ENCODE peak calls at places on chromosomes 3 and 15, in eight cellular contexts. One of them, this sample, is unnamed.

GRCh38 chr15:34214135-34214534 is 4.2 kb upstream of the KATNBL1 start:
- DNase-seq in heart right ventricle: no peak
- DNase-seq in gastrocnemius medialis: no peak
- DNase-seq in CD4-positive, CD25-positive, alpha-beta regulatory T cell: no peak
- DNase-seq in A549: no peak
- DNase-seq in thyroid gland: no peak
- DNase-seq in aorta: no peak
- DNase-seq in stomach: no peak
- DNase-seq in this sample: no peak

GRCh38 chr3:172915911-172916514 is 165.5 kb downstream of the ECT2 start:
- DNase-seq in heart right ventricle: no peak
- DNase-seq in CD4-positive, CD25-positive, alpha-beta regulatory T cell: no peak
- DNase-seq in gastrocnemius medialis: no peak
- DNase-seq in thyroid gland: peak
- DNase-seq in aorta: no peak
- DNase-seq in A549: no peak
- DNase-seq in stomach: no peak
- DNase-seq in this sample: no peak

GRCh38 chr3:64494530-64494929 is 193.3 kb downstream of the ADAMTS9 start:
- DNase-seq in A549: no peak
- DNase-seq in thyroid gland: no peak
- DNase-seq in stomach: no peak
- DNase-seq in aorta: no peak
- DNase-seq in gastrocnemius medialis: no peak
- DNase-seq in heart right ventricle: no peak
- DNase-seq in CD4-positive, CD25-positive, alpha-beta regulatory T cell: no peak
- DNase-seq in this sample: no peak

GRCh38 chr3:189727191-189727590 is 96.0 kb downstream of the TP63 start:
- DNase-seq in CD4-positive, CD25-positive, alpha-beta regulatory T cell: no peak
- DNase-seq in aorta: no peak
- DNase-seq in heart right ventricle: no peak
- DNase-seq in A549: no peak
- DNase-seq in gastrocnemius medialis: no peak
- DNase-seq in stomach: no peak
- DNase-seq in thyroid gland: no peak
- DNase-seq in this sample: no peak

GRCh38 chr3:65126527-65127440 is 439.0 kb upstream of the ADAMTS9 start:
- DNase-seq in A549: no peak
- DNase-seq in stomach: no peak
- DNase-seq in heart right ventricle: no peak
- DNase-seq in CD4-positive, CD25-positive, alpha-beta regulatory T cell: no peak
- DNase-seq in thyroid gland: no peak
- DNase-seq in aorta: no peak
- DNase-seq in gastrocnemius medialis: no peak
- DNase-seq in this sample: no peak

GRCh38 chr3:7249493-7250076 is 388.7 kb downstream of the GRM7 start:
- DNase-seq in A549: no peak
- DNase-seq in CD4-positive, CD25-positive, alpha-beta regulatory T cell: no peak
- DNase-seq in aorta: no peak
- DNase-seq in stomach: no peak
- DNase-seq in thyroid gland: no peak
- DNase-seq in gastrocnemius medialis: no peak
- DNase-seq in heart right ventricle: no peak
- DNase-seq in this sample: no peak

GRCh38 chr15:77474987-77475385 is 54.3 kb downstream of the HMG20A start:
- DNase-seq in CD4-positive, CD25-positive, alpha-beta regulatory T cell: no peak
- DNase-seq in heart right ventricle: no peak
- DNase-seq in thyroid gland: no peak
- DNase-seq in aorta: no peak
- DNase-seq in A549: no peak
- DNase-seq in gastrocnemius medialis: no peak
- DNase-seq in stomach: no peak
- DNase-seq in this sample: no peak

GRCh38 chr3:105747056-105747455 is 121.8 kb downstream of the CBLB start:
- DNase-seq in A549: peak
- DNase-seq in aorta: no peak
- DNase-seq in heart right ventricle: no peak
- DNase-seq in CD4-positive, CD25-positive, alpha-beta regulatory T cell: no peak
- DNase-seq in gastrocnemius medialis: no peak
- DNase-seq in thyroid gland: no peak
- DNase-seq in stomach: no peak
- DNase-seq in this sample: no peak

GRCh38 chr3:58120075-58120812 is 90.5 kb downstream of the DNASE1L3 start:
- DNase-seq in stomach: peak
- DNase-seq in heart right ventricle: peak
- DNase-seq in gastrocnemius medialis: no peak
- DNase-seq in aorta: no peak
- DNase-seq in thyroid gland: no peak
- DNase-seq in CD4-positive, CD25-positive, alpha-beta regulatory T cell: no peak
- DNase-seq in A549: no peak
- DNase-seq in this sample: peak

GRCh38 chr15:79168922-79169322 is 78.3 kb upstream of the RASGRF1 start:
- DNase-seq in aorta: no peak
- DNase-seq in A549: peak
- DNase-seq in gastrocnemius medialis: no peak
- DNase-seq in CD4-positive, CD25-positive, alpha-beta regulatory T cell: no peak
- DNase-seq in heart right ventricle: peak
- DNase-seq in stomach: no peak
- DNase-seq in thyroid gland: peak
- DNase-seq in this sample: peak

GRCh38 chr15:57747206-57747605 is 40.7 kb downstream of the POLR2M start:
- DNase-seq in gastrocnemius medialis: no peak
- DNase-seq in thyroid gland: peak
- DNase-seq in heart right ventricle: peak
- DNase-seq in stomach: peak
- DNase-seq in A549: no peak
- DNase-seq in CD4-positive, CD25-positive, alpha-beta regulatory T cell: peak
- DNase-seq in aorta: peak
- DNase-seq in this sample: no peak

GRCh38 chr3:32177702-32178198 is 60.7 kb upstream of the CMTM8 start:
- DNase-seq in gastrocnemius medialis: peak
- DNase-seq in A549: peak
- DNase-seq in heart right ventricle: peak
- DNase-seq in stomach: peak
- DNase-seq in CD4-positive, CD25-positive, alpha-beta regulatory T cell: peak
- DNase-seq in thyroid gland: peak
- DNase-seq in aorta: no peak
- DNase-seq in this sample: peak

GRCh38 chr3:27659279-27660021 is 62.7 kb downstream of the EOMES start:
- DNase-seq in thyroid gland: peak
- DNase-seq in stomach: peak
- DNase-seq in heart right ventricle: peak
- DNase-seq in CD4-positive, CD25-positive, alpha-beta regulatory T cell: peak
- DNase-seq in A549: peak
- DNase-seq in aorta: peak
- DNase-seq in gastrocnemius medialis: no peak
- DNase-seq in this sample: peak

GRCh38 chr3:146026547-146026946 is 134.4 kb downstream of the PLOD2 start:
- DNase-seq in aorta: no peak
- DNase-seq in stomach: no peak
- DNase-seq in A549: no peak
- DNase-seq in CD4-positive, CD25-positive, alpha-beta regulatory T cell: no peak
- DNase-seq in gastrocnemius medialis: no peak
- DNase-seq in heart right ventricle: no peak
- DNase-seq in thyroid gland: no peak
- DNase-seq in this sample: no peak

GRCh38 chr3:184796551-184796950 is 15.4 kb upstream of the VPS8 start:
- DNase-seq in aorta: no peak
- DNase-seq in CD4-positive, CD25-positive, alpha-beta regulatory T cell: no peak
- DNase-seq in heart right ventricle: no peak
- DNase-seq in thyroid gland: no peak
- DNase-seq in gastrocnemius medialis: no peak
- DNase-seq in stomach: no peak
- DNase-seq in A549: no peak
- DNase-seq in this sample: no peak

GRCh38 chr3:148128136-148128535 is 569.6 kb upstream of the AGTR1 start:
- DNase-seq in heart right ventricle: no peak
- DNase-seq in aorta: no peak
- DNase-seq in stomach: no peak
- DNase-seq in gastrocnemius medialis: no peak
- DNase-seq in thyroid gland: no peak
- DNase-seq in A549: peak
- DNase-seq in CD4-positive, CD25-positive, alpha-beta regulatory T cell: no peak
- DNase-seq in this sample: no peak

GRCh38 chr3:180401226-180401625 is 200.7 kb upstream of the TTC14 start:
- DNase-seq in A549: no peak
- DNase-seq in stomach: no peak
- DNase-seq in gastrocnemius medialis: no peak
- DNase-seq in thyroid gland: no peak
- DNase-seq in CD4-positive, CD25-positive, alpha-beta regulatory T cell: no peak
- DNase-seq in aorta: no peak
- DNase-seq in heart right ventricle: no peak
- DNase-seq in this sample: no peak

DNA sequence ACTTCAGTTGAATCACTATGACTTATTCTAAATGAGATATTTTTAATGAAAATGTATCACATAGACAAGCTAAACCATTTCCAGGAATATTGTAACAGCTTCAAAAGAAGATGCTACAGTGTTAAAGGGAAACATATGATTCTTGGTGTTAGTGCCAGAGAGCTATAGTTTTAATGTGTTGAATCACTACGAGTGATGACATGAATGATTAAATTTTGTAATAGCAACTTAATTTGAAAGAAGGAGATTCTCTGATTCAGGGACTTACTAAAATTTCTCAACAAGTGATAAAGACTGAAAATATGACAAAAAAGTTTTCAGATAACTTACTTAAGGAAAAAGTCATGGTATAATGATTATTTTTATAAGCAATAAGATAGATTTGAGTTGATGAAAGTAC is 267.4 kb upstream of the SLITRK3 start:
- DNase-seq in CD4-positive, CD25-positive, alpha-beta regulatory T cell: no peak
- DNase-seq in aorta: no peak
- DNase-seq in heart right ventricle: no peak
- DNase-seq in stomach: no peak
- DNase-seq in gastrocnemius medialis: no peak
- DNase-seq in A549: no peak
- DNase-seq in thyroid gland: no peak
- DNase-seq in this sample: no peak
- H3K4me3 ChIP-seq in CD4-positive, CD25-positive, alpha-beta regulatory T cell: no peak
- H3K4me3 ChIP-seq in aorta: no peak
- H3K4me3 ChIP-seq in heart right ventricle: no peak
- H3K4me3 ChIP-seq in stomach: no peak
- H3K4me3 ChIP-seq in gastrocnemius medialis: no peak
- H3K4me3 ChIP-seq in A549: no peak
- H3K4me3 ChIP-seq in thyroid gland: no peak
- H3K4me3 ChIP-seq in this sample: no peak

GRCh38 chr3:9916734-9917680 is at the start of gene IL17RC:
- DNase-seq in aorta: peak
- DNase-seq in A549: peak
- DNase-seq in heart right ventricle: peak
- DNase-seq in CD4-positive, CD25-positive, alpha-beta regulatory T cell: no peak
- DNase-seq in gastrocnemius medialis: peak
- DNase-seq in thyroid gland: peak
- DNase-seq in stomach: peak
- DNase-seq in this sample: peak
- H3K27ac ChIP-seq in aorta: peak
- H3K27ac ChIP-seq in A549: peak
- H3K27ac ChIP-seq in heart right ventricle: peak
- H3K27ac ChIP-seq in CD4-positive, CD25-positive, alpha-beta regulatory T cell: no peak
- H3K27ac ChIP-seq in gastrocnemius medialis: peak
- H3K27ac ChIP-seq in thyroid gland: peak
- H3K27ac ChIP-seq in stomach: peak
- H3K27ac ChIP-seq in this sample: peak

DNA sequence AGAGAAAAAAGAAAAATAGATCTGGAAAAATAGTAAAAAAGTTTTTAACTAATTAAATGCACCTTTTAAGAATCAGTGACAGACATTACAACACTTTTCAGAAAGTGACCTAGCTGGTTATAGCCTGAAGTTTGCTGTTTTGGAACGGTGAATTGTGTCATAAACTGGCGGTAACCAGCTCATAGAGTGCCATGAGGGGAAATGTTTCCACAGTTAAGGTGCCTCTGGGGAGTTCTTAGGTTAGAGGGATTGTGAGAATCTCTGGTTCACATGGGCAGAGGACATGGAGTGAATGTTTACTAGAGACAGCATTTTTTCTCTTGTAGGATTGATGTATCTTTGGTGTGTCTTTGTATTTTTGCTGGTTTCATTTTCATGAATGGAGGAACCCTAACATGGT is 2.8 kb downstream of the TBC1D23 start:
- DNase-seq in A549: no peak
- DNase-seq in thyroid gland: no peak
- DNase-seq in aorta: no peak
- DNase-seq in heart right ventricle: no peak
- DNase-seq in stomach: no peak
- DNase-seq in gastrocnemius medialis: no peak
- DNase-seq in CD4-positive, CD25-positive, alpha-beta regulatory T cell: no peak
- DNase-seq in this sample: no peak
- H3K4me3 ChIP-seq in A549: no peak
- H3K4me3 ChIP-seq in thyroid gland: no peak
- H3K4me3 ChIP-seq in aorta: no peak
- H3K4me3 ChIP-seq in heart right ventricle: no peak
- H3K4me3 ChIP-seq in stomach: no peak
- H3K4me3 ChIP-seq in gastrocnemius medialis: peak
- H3K4me3 ChIP-seq in CD4-positive, CD25-positive, alpha-beta regulatory T cell: no peak
- H3K4me3 ChIP-seq in this sample: no peak

GRCh38 chr3:24496529-24497482 is 2.2 kb upstream of the THRB start:
- DNase-seq in thyroid gland: peak
- DNase-seq in CD4-positive, CD25-positive, alpha-beta regulatory T cell: no peak
- DNase-seq in aorta: peak
- DNase-seq in A549: peak
- DNase-seq in stomach: peak
- DNase-seq in heart right ventricle: peak
- DNase-seq in gastrocnemius medialis: peak
- DNase-seq in this sample: peak
- H3K27ac ChIP-seq in thyroid gland: no peak
- H3K27ac ChIP-seq in CD4-positive, CD25-positive, alpha-beta regulatory T cell: no peak
- H3K27ac ChIP-seq in aorta: peak
- H3K27ac ChIP-seq in A549: peak
- H3K27ac ChIP-seq in stomach: peak
- H3K27ac ChIP-seq in heart right ventricle: no peak
- H3K27ac ChIP-seq in gastrocnemius medialis: peak
- H3K27ac ChIP-seq in this sample: peak

This sample was measured in heart left ventricle.